ENCODE peak calls at places on chromosomes 2 and 18, in four cellular contexts. F is activated T-cell treated with anti-CD3 and anti-CD28 coated beads, Interleukin-2, amount 50 U/mL, for 72 hours; H is lung; B is gastroesophageal sphincter. D is an unnamed sample.

GRCh38 chr2:119282966-119283511 is 59.4 kb downstream of the STEAP3 start:
- ATAC-seq in H (no peak), F (no peak), B (no peak), D (no peak)

GRCh38 chr2:208006833-208007232 is 18.5 kb downstream of the PLEKHM3 start:
- ATAC-seq in H (no peak), F (peak; percentile 99), B (no peak), D (peak; percentile 100)

GRCh38 chr2:149313512-149313972 is 16.8 kb upstream of the LYPD6 start:
- ATAC-seq in F (peak; percentile 53), H (peak; percentile 66), B (peak; percentile 55), D (peak; percentile 52)

GRCh38 chr2:104852161-104852689 is 1.7 kb upstream of the POU3F3 start:
- ATAC-seq in F (peak; percentile 38), H (no peak), B (no peak), D (no peak)

GRCh38 chr2:60868589-60869273 is 12.6 kb upstream of the REL start:
- ATAC-seq in B (no peak), F (no peak), H (no peak), D (no peak)

GRCh38 chr2:210046851-210047486 is 44.5 kb downstream of the RPE start:
- ATAC-seq in B (no peak), H (no peak), F (no peak), D (no peak)

GRCh38 chr2:69993048-69993565 is 31.7 kb upstream of the ASPRV1 start:
- ATAC-seq in F (no peak), H (no peak), B (no peak), D (no peak)

GRCh38 chr18:48581941-48582340 is 43.1 kb downstream of the CTIF start:
- ATAC-seq in B (no peak), H (no peak), F (no peak), D (no peak)

GRCh38 chr2:176753752-176754474 is 458.7 kb upstream of the HNRNPA3 start:
- ATAC-seq in B (peak; percentile 85), F (peak; percentile 32), H (no peak), D (no peak)

GRCh38 chr18:70423988-70424387 is 135.1 kb downstream of the SOCS6 start:
- ATAC-seq in F (no peak), H (no peak), B (no peak), D (no peak)

GRCh38 chr2:120109186-120110061 is 96.5 kb downstream of the EPB41L5 start:
- ATAC-seq in F (peak; percentile 72), B (no peak), H (peak; percentile 44), D (peak; percentile 72)

GRCh38 chr2:133025004-133025403 is 355.0 kb upstream of the LYPD1 start:
- ATAC-seq in H (no peak), B (no peak), F (no peak), D (no peak)

GRCh38 chr2:212941361-212941760 is 210.1 kb downstream of the IKZF2 start:
- ATAC-seq in F (no peak), H (no peak), B (no peak), D (no peak)